ENCODE peak calls at places on chromosomes 11 and 22, in five cellular contexts. G, X, W, U and S are unnamed samples.

GRCh38 chr22:44728761-44729261 is 23.6 kb upstream of the ARHGAP8 start:
- DNase-seq in G (peak), X (peak), W (no peak), U (no peak), S (no peak)

GRCh38 chr22:36868546-36868945 is 7.7 kb downstream of the NCF4 start:
- DNase-seq in G (no peak), X (no peak), W (no peak), U (no peak), S (no peak)

GRCh38 chr11:29306527-29306926 is 710.3 kb downstream of the KCNA4 start:
- DNase-seq in G (no peak), X (no peak), W (no peak), U (no peak), S (no peak)

GRCh38 chr11:82902086-82902485 is 550 bp downstream of the DDIAS start:
- DNase-seq in G (no peak), X (no peak), W (no peak), U (no peak), S (no peak)

GRCh38 chr11:17267576-17267975 is 9.0 kb upstream of the NUCB2 start:
- DNase-seq in G (no peak), X (no peak), W (no peak), U (no peak), S (no peak)

GRCh38 chr22:24146791-24147353 is 34.4 kb upstream of the SUSD2 start:
- DNase-seq in G (peak), X (peak), W (no peak), U (no peak), S (no peak)

GRCh38 chr11:74265256-74265655 is 46.2 kb downstream of the P4HA3 start:
- DNase-seq in G (no peak), X (no peak), W (no peak), U (no peak), S (no peak)

GRCh38 chr22:32590556-32590955 is 115.9 kb downstream of the FBXO7 start:
- DNase-seq in G (no peak), X (no peak), W (no peak), U (no peak), S (no peak)

GRCh38 chr22:45507798-45508197 is 5.1 kb downstream of the FBLN1 start:
- DNase-seq in G (no peak), X (no peak), W (no peak), U (no peak), S (no peak)

GRCh38 chr11:2515401-2516275 is 70.8 kb downstream of the KCNQ1 start:
- DNase-seq in G (peak), X (peak), W (no peak), U (no peak), S (peak)

GRCh38 chr11:62540804-62541671 is 5.6 kb downstream of the AHNAK start:
- DNase-seq in G (peak), X (peak), W (peak), U (no peak), S (no peak)

GRCh38 chr11:91296628-91297027 is 928.0 kb upstream of the FAT3 start:
- DNase-seq in G (no peak), X (no peak), W (no peak), U (no peak), S (no peak)

GRCh38 chr22:49760630-49761571 is 66.8 kb downstream of the BRD1 start:
- DNase-seq in G (peak), X (no peak), W (peak), U (peak), S (peak)

GRCh38 chr11:111049131-111049530 is 196.4 kb upstream of the POU2AF2 start:
- DNase-seq in G (no peak), X (no peak), W (no peak), U (no peak), S (no peak)

GRCh38 chr22:20130739-20131592 is 638 bp upstream of the ZDHHC8 start:
- DNase-seq in G (peak), X (peak), W (peak), U (peak), S (no peak)

GRCh38 chr11:48028909-48029685 is 48.7 kb downstream of the PTPRJ start:
- DNase-seq in G (no peak), X (no peak), W (no peak), U (no peak), S (no peak)

GRCh38 chr11:41309111-41309522 is 150.3 kb downstream of the LRRC4C start:
- DNase-seq in G (no peak), X (no peak), W (peak), U (no peak), S (no peak)

GRCh38 chr22:49855491-49855911 is 1.9 kb downstream of the ZBED4 start:
- DNase-seq in G (no peak), X (no peak), W (no peak), U (no peak), S (no peak)

GRCh38 chr11:124749920-124750319 is 2.1 kb downstream of the VSIG2 start:
- DNase-seq in G (no peak), X (no peak), W (no peak), U (no peak), S (no peak)

GRCh38 chr11:13174090-13174489 is 103.5 kb upstream of the BMAL1 start:
- DNase-seq in G (no peak), X (no peak), W (no peak), U (no peak), S (no peak)

GRCh38 chr11:126352934-126353801 is 2.3 kb upstream of the ST3GAL4 start:
- DNase-seq in G (no peak), X (no peak), W (peak), U (no peak), S (no peak)

GRCh38 chr11:97460091-97460490 is 1070.3 kb downstream of the JRKL start:
- DNase-seq in G (no peak), X (no peak), W (no peak), U (no peak), S (no peak)

GRCh38 chr11:68191661-68192579 is 21.2 kb downstream of the KMT5B start:
- DNase-seq in G (no peak), X (no peak), W (no peak), U (no peak), S (no peak)

GRCh38 chr11:60658409-60658808 is 41.0 kb upstream of the MS4A8 start:
- DNase-seq in G (no peak), X (no peak), W (no peak), U (no peak), S (no peak)

GRCh38 chr11:29318134-29318845 is 698.5 kb downstream of the KCNA4 start:
- DNase-seq in G (no peak), X (no peak), W (no peak), U (no peak), S (no peak)

GRCh38 chr11:44633641-44634040 is 68.2 kb downstream of the CD82 start:
- DNase-seq in G (no peak), X (peak), W (peak), U (no peak), S (peak)

GRCh38 chr11:45556851-45557707 is 108.3 kb downstream of the CHST1 start:
- DNase-seq in G (no peak), X (no peak), W (no peak), U (no peak), S (no peak)

GRCh38 chr11:46315783-46316563 is 31.3 kb upstream of the DGKZ start:
- DNase-seq in G (peak), X (no peak), W (no peak), U (no peak), S (no peak)

GRCh38 chr22:20590477-20591294 is 83.3 kb downstream of the MED15 start:
- DNase-seq in G (no peak), X (no peak), W (no peak), U (no peak), S (peak)

GRCh38 chr11:132982769-132983168 is 549.5 kb downstream of the OPCML start:
- DNase-seq in G (no peak), X (no peak), W (no peak), U (no peak), S (no peak)

GRCh38 chr11:27468209-27468608 is 4.4 kb downstream of the LGR4 start:
- DNase-seq in G (no peak), X (no peak), W (no peak), U (no peak), S (no peak)

GRCh38 chr11:66211100-66211499 is 57.3 kb upstream of the RAB1B start:
- DNase-seq in G (no peak), X (peak), W (no peak), U (no peak), S (no peak)

GRCh38 chr22:42937164-42937854 is 77.6 kb downstream of the PACSIN2 start:
- DNase-seq in G (no peak), X (peak), W (peak), U (no peak), S (no peak)

GRCh38 chr22:47921906-47922305 is 1159.5 kb downstream of the TBC1D22A start:
- DNase-seq in G (no peak), X (no peak), W (no peak), U (no peak), S (no peak)